ENCODE peak calls at places on chromosome 14, in ten cellular contexts. W is EL; Q is WTC11; K is T-helper 9 cell; Z is posterior cingulate gyrus; E is fibroblast of mammary gland; I is A172; H is Daoy; Y is activated CD4-positive, alpha-beta T cell treated with anti-CD3 and anti-CD28 coated beads, Interleukin-2, amount 50 U/mL, for 24 hours; D is stimulated activated CD8-positive, alpha-beta memory T cell treated with anti-CD3 and anti-CD28 coated beads, Interleukin-15, amount 100 ng/mL, for 4 hours. L is an unnamed sample.

GRCh38 chr14:53663709-53664108 is 292.9 kb downstream of the BMP4 start:
- DNase-seq in W (peak; percentile 52), I (peak; percentile 5), Q (peak; percentile 46), K (no peak), D (no peak), E (peak; percentile 9), Z (peak; percentile 73), H (no peak), Y (no peak), L (peak; percentile 47)

GRCh38 chr14:93727039-93727740 is 61.1 kb downstream of the PRIMA1 start:
- DNase-seq in W (no peak), I (no peak), D (no peak), Z (peak; percentile 71), E (no peak), K (no peak), Y (no peak), Q (no peak), H (no peak), L (no peak)

GRCh38 chr14:71687115-71687836 is 245.0 kb upstream of the RGS6 start:
- DNase-seq in Q (no peak), K (no peak), I (no peak), Y (no peak), Z (no peak), W (no peak), H (no peak), E (no peak), D (no peak), L (peak; percentile 32)

GRCh38 chr14:106848330-106849121 is 1322.1 kb downstream of the TMEM121 start:
- DNase-seq in W (no peak), K (no peak), Y (no peak), H (peak; percentile 86), I (peak; percentile 63), Z (no peak), D (no peak), Q (no peak), E (peak; percentile 24), L (peak; percentile 82)

GRCh38 chr14:91858536-91859275 is 8.6 kb downstream of the TC2N start:
- DNase-seq in D (no peak), H (peak; percentile 74), Z (no peak), E (peak; percentile 94), Y (no peak), K (no peak), Q (no peak), I (peak; percentile 6), W (peak; percentile 54), L (peak; percentile 19)

GRCh38 chr14:68691031-68691864 is 101.6 kb downstream of the ZFP36L1 start:
- DNase-seq in Q (peak; percentile 62), Z (peak; percentile 97), E (no peak), Y (no peak), K (no peak), I (no peak), D (no peak), W (no peak), H (no peak), L (no peak)

GRCh38 chr14:69005432-69006148 is 26.5 kb upstream of the ACTN1 start:
- DNase-seq in W (peak; percentile 91), E (peak; percentile 91), H (peak; percentile 93), Q (no peak), Z (peak; percentile 85), D (no peak), I (peak; percentile 86), Y (no peak), K (no peak), L (peak; percentile 86)

GRCh38 chr14:105357626-105358025 is 40.7 kb upstream of the TEX22 start:
- DNase-seq in H (no peak), Z (peak; percentile 71), W (no peak), E (no peak), D (no peak), Q (no peak), I (no peak), Y (no peak), K (no peak), L (no peak)

GRCh38 chr14:76961631-76962302 is 66.7 kb downstream of the IRF2BPL start:
- DNase-seq in K (peak; percentile 85), Q (peak; percentile 95), I (peak; percentile 92), D (peak; percentile 99), E (peak; percentile 94), Z (peak; percentile 88), W (peak; percentile 99), H (peak; percentile 99), Y (peak; percentile 91), L (peak; percentile 84)

GRCh38 chr14:68784995-68785816 is 7.7 kb downstream of the ZFP36L1 start:
- DNase-seq in K (no peak), Y (no peak), Q (no peak), D (no peak), H (peak; percentile 89), Z (peak; percentile 75), I (peak; percentile 88), E (peak; percentile 94), W (peak; percentile 85), L (peak; percentile 86)

GRCh38 chr14:57889245-57889644 is 23.4 kb upstream of the SLC35F4 start:
- DNase-seq in I (peak; percentile 8), Q (no peak), Y (no peak), H (peak; percentile 91), W (peak; percentile 34), E (peak; percentile 83), D (no peak), Z (peak; percentile 86), K (no peak), L (peak; percentile 5)

GRCh38 chr14:99568567-99569560 is 35.1 kb downstream of the CCDC85C start:
- DNase-seq in D (no peak), Y (no peak), H (peak; percentile 76), E (no peak), K (no peak), Z (no peak), Q (no peak), I (peak; percentile 55), W (peak; percentile 83), L (peak; percentile 34)

GRCh38 chr14:105660816-105661531 is 134.6 kb downstream of the TMEM121 start:
- DNase-seq in K (no peak), D (no peak), H (no peak), E (no peak), Y (no peak), I (no peak), Z (peak; percentile 32), W (no peak), Q (no peak), L (no peak)

GRCh38 chr14:24576766-24577165 is 716 bp upstream of the CTSG start:
- DNase-seq in H (no peak), W (no peak), E (no peak), Q (no peak), K (no peak), Y (no peak), I (no peak), D (no peak), Z (no peak), L (no peak)

GRCh38 chr14:61653507-61653906 is 41.8 kb upstream of the HIF1A start:
- DNase-seq in I (peak; percentile 54), Z (peak; percentile 73), K (no peak), Y (no peak), D (no peak), E (peak; percentile 88), H (peak; percentile 79), W (peak; percentile 86), Q (no peak), L (peak; percentile 73)

GRCh38 chr14:77123381-77124344 is 17.9 kb downstream of the ZDHHC22 start:
- DNase-seq in Y (no peak), W (no peak), Q (no peak), E (no peak), K (no peak), I (no peak), Z (peak; percentile 91), H (peak; percentile 19), D (no peak), L (no peak)

GRCh38 chr14:105047283-105048016 is 17.8 kb downstream of the GPR132 start:
- DNase-seq in I (no peak), K (no peak), E (no peak), Y (no peak), H (no peak), D (no peak), Z (no peak), W (no peak), Q (no peak), L (peak; percentile 67)

GRCh38 chr14:82710257-82710841 is 1176.7 kb upstream of the SEL1L start:
- DNase-seq in Q (peak; percentile 83), W (peak; percentile 30), E (peak; percentile 74), D (no peak), H (peak; percentile 35), Y (no peak), K (no peak), Z (peak; percentile 84), I (peak; percentile 37), L (peak; percentile 6)

GRCh38 chr14:93893550-93894329 is 33.4 kb upstream of the FAM181A start:
- DNase-seq in Y (no peak), W (no peak), K (no peak), Z (no peak), Q (peak; percentile 54), H (no peak), E (no peak), I (no peak), D (no peak), L (no peak)

GRCh38 chr14:104372390-104373054 is 207.0 kb upstream of the C14orf180 start:
- DNase-seq in I (no peak), Y (no peak), E (no peak), K (no peak), Z (peak; percentile 74), D (no peak), Q (no peak), W (no peak), H (no peak), L (no peak)

GRCh38 chr14:60561845-60562746 is 53.1 kb downstream of the SIX6 start:
- DNase-seq in E (peak; percentile 87), H (peak; percentile 76), Z (peak; percentile 89), I (peak; percentile 69), Y (no peak), Q (peak; percentile 68), D (no peak), K (no peak), W (peak; percentile 56), L (peak; percentile 78)

GRCh38 chr14:72745991-72746980 is 147.6 kb downstream of the DPF3 start:
- DNase-seq in E (peak; percentile 92), Z (no peak), D (no peak), K (no peak), H (peak; percentile 60), I (peak; percentile 44), Q (no peak), W (peak; percentile 93), Y (no peak), L (peak; percentile 77)

GRCh38 chr14:71372411-71372838 is 465.2 kb downstream of the PCNX1 start:
- DNase-seq in I (no peak), W (peak; percentile 74), Z (no peak), Y (no peak), E (peak; percentile 82), K (no peak), H (peak; percentile 24), D (no peak), Q (no peak), L (no peak)

GRCh38 chr14:97916100-97916499 is 1118.9 kb downstream of the VRK1 start:
- DNase-seq in I (no peak), Y (no peak), E (no peak), D (no peak), H (no peak), Q (no peak), W (no peak), Z (no peak), K (no peak), L (no peak)

GRCh38 chr14:50769893-50770500 is 61.0 kb downstream of the NIN start:
- DNase-seq in E (no peak), W (no peak), Q (no peak), Z (no peak), D (no peak), K (no peak), I (no peak), H (no peak), Y (no peak), L (no peak)

L was measured in myocyte.